ENCODE peak calls at places on chromosomes 11 and 22, in nine cellular contexts. G, K, B, W, A, H, Y, Q and J are unnamed samples.

GRCh38 chr11:126362879-126363655 is 7.6 kb downstream of the ST3GAL4 start:
- DNase-seq in Q (no peak), K (no peak), H (no peak), W (no peak), B (no peak), A (no peak), Y (no peak), G (no peak), J (no peak)

GRCh38 chr11:71432761-71433647 is 15.2 kb downstream of the DHCR7 start:
- DNase-seq in B (no peak), A (no peak), Q (no peak), H (no peak), W (no peak), G (no peak), Y (no peak), K (no peak), J (no peak)

GRCh38 chr11:68038226-68038717 is 553 bp upstream of the TCIRG1 start:
- DNase-seq in W (no peak), K (no peak), H (no peak), A (no peak), B (no peak), Q (no peak), Y (no peak), G (no peak), J (no peak)

GRCh38 chr22:45504703-45505341 is 2.1 kb downstream of the FBLN1 start:
- DNase-seq in H (no peak), Q (peak; percentile 42), A (peak; percentile 57), B (no peak), Y (no peak), W (no peak), K (no peak), G (peak; percentile 63), J (no peak)

GRCh38 chr11:8685306-8685705 is 2.7 kb downstream of the RPL27A start:
- DNase-seq in K (no peak), H (no peak), W (no peak), Q (no peak), B (no peak), G (no peak), Y (no peak), A (no peak), J (no peak)

GRCh38 chr22:46748948-46749681 is 11.1 kb upstream of the CERK start:
- DNase-seq in Q (peak; percentile 54), B (no peak), A (no peak), H (no peak), Y (peak; percentile 41), G (no peak), K (no peak), W (no peak), J (no peak)

GRCh38 chr11:44032304-44033085 is 15.3 kb upstream of the ACCSL start:
- DNase-seq in G (no peak), K (no peak), A (peak; percentile 32), B (no peak), W (no peak), Q (peak; percentile 51), Y (no peak), H (peak; percentile 34), J (peak; percentile 70)

GRCh38 chr11:88575876-88576275 is 238.3 kb upstream of the CTSC start:
- DNase-seq in Q (no peak), W (no peak), Y (no peak), A (no peak), B (no peak), H (no peak), G (no peak), K (no peak), J (no peak)

GRCh38 chr11:101127699-101128570 is 1.7 kb downstream of the PGR start:
- DNase-seq in A (peak; percentile 44), K (no peak), G (no peak), W (no peak), B (no peak), H (no peak), Q (no peak), Y (no peak), J (no peak)